ENCODE peak calls at places on chromosome 19, in four cellular contexts. D, H, N and Q are unnamed samples.

GRCh38 chr19:40695881-40696280 is 5.4 kb upstream of the NUMBL start:
- DNase-seq in D (no peak), H (no peak), N (no peak), Q (no peak)

GRCh38 chr19:35509018-35509652 is 4.3 kb downstream of the DMKN start:
- DNase-seq in D (peak; percentile 56), H (peak; percentile 84), N (no peak), Q (no peak)

GRCh38 chr19:10193666-10194499 is 870 bp downstream of the DNMT1 start:
- DNase-seq in D (peak; percentile 32), H (no peak), N (no peak), Q (peak; percentile 35)

GRCh38 chr19:15223649-15224371 is 8.4 kb downstream of the EPHX3 start:
- DNase-seq in D (no peak), H (no peak), N (no peak), Q (peak; percentile 32)

GRCh38 chr19:52941941-52942370 is 18.7 kb upstream of the ZNF888 start:
- DNase-seq in D (peak; percentile 31), H (peak; percentile 38), N (peak; percentile 71), Q (peak; percentile 22)

GRCh38 chr19:571127-571974 is 1.0 kb upstream of the BSG start:
- DNase-seq in D (peak; percentile 67), H (peak; percentile 77), N (no peak), Q (peak; percentile 37)

GRCh38 chr19:2602391-2603181 is 99.9 kb downstream of the GNG7 start:
- DNase-seq in D (no peak), H (no peak), N (peak; percentile 98), Q (peak; percentile 69)

GRCh38 chr19:38718747-38719543 is 25.3 kb downstream of the CAPN12 start:
- DNase-seq in D (no peak), H (no peak), N (peak; percentile 96), Q (peak; percentile 70)

GRCh38 chr19:46976845-46977320 is 42.8 kb upstream of the NPAS1 start:
- DNase-seq in D (no peak), H (peak; percentile 47), N (peak; percentile 89), Q (peak; percentile 83)

GRCh38 chr19:50647879-50648615 is 1.2 kb upstream of the C19orf81 start:
- DNase-seq in D (no peak), H (no peak), N (no peak), Q (no peak)

GRCh38 chr19:17557461-17557860 is 2.0 kb downstream of the COLGALT1 start:
- DNase-seq in D (no peak), H (no peak), N (no peak), Q (no peak)

GRCh38 chr19:32336259-32337111 is 8.9 kb upstream of the ZNF507 start:
- DNase-seq in D (no peak), H (peak; percentile 23), N (no peak), Q (peak; percentile 88)
- TF ChIP-seq CTCF in D (peak; percentile 34), H (no peak), N (no peak), Q (peak; percentile 28)

DNA sequence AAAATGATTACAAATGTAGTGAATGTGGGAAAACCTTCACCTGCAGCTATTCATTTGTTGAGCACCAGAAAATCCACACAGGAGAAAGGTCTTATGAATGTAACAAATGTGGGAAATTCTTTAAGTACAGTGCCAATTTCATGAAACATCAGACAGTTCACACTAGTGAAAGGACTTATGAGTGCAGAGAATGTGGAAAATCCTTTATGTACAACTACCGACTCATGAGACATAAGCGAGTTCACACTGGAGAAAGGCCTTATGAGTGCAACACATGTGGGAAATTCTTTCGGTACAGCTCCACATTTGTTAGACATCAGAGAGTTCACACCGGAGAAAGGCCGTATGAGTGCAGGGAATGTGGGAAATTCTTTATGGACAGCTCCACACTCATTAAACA is 9.2 kb downstream of the ZNF548 start:
- DNase-seq in D (no peak), H (no peak), N (no peak), Q (no peak)
- H3K9me3 ChIP-seq in D (peaks cover 7% of the 10 kb centered on the region), H (peaks cover 15% of the 10 kb centered on the region), N (peaks cover 98% of the 10 kb centered on the region), Q (no peaks in the 10 kb centered on the region)

GRCh38 chr19:6958786-6959185 is 62.4 kb downstream of the MBD3L2B start:
- DNase-seq in D (no peak), H (no peak), N (no peak), Q (no peak)

GRCh38 chr19:6963259-6963852 is 57.9 kb downstream of the MBD3L2B start:
- DNase-seq in D (no peak), H (no peak), N (no peak), Q (no peak)

GRCh38 chr19:6967962-6968361 is 53.3 kb downstream of the MBD3L2B start:
- DNase-seq in D (no peak), H (no peak), N (no peak), Q (no peak)

GRCh38 chr19:6969490-6969889 is 51.7 kb downstream of the MBD3L2B start:
- DNase-seq in D (no peak), H (no peak), N (no peak), Q (no peak)

DNA sequence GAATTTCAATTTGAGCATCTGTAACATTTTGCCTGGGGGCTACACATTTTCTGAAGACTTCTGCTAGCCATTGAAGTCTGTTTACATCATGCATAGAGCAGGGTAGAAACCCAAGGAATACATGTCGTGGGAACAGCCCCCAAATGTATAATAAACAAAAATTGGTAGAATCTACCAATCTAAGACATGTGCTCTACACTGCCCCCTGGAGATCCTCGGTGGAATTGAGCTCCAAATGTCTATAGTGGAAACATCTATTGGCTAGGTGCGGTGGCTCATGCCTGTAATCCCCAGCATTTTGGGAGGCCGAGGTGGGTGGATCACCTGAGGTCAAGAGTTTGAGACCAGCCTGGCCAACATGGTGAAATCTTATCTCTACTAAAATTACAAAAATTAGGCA is 57.3 kb downstream of the MBD3L2B start:
- DNase-seq in D (peak; percentile 25), H (no peak), N (no peak), Q (no peak)
- TF ChIP-seq CTCF in D (peak; percentile 8), H (peak; percentile 20), N (no peak), Q (peak; percentile 14)

GRCh38 chr19:42033413-42033812 is 36.6 kb downstream of the GRIK5 start:
- DNase-seq in D (no peak), H (no peak), N (no peak), Q (no peak)

GRCh38 chr19:42042455-42043170 is 27.4 kb downstream of the GRIK5 start:
- DNase-seq in D (no peak), H (no peak), N (no peak), Q (no peak)

GRCh38 chr19:42037649-42038048 is 32.4 kb downstream of the GRIK5 start:
- DNase-seq in D (no peak), H (no peak), N (no peak), Q (no peak)

GRCh38 chr19:42040031-42040430 is 30.0 kb downstream of the GRIK5 start:
- DNase-seq in D (no peak), H (no peak), N (no peak), Q (no peak)

GRCh38 chr19:42038675-42039074 is 31.3 kb downstream of the GRIK5 start:
- DNase-seq in D (no peak), H (no peak), N (no peak), Q (no peak)
- H3K9me3 ChIP-seq in D (no peaks in the 10 kb centered on the region), H (no peaks in the 10 kb centered on the region), N (no peaks in the 10 kb centered on the region), Q (no peaks in the 10 kb centered on the region)

GRCh38 chr19:13005861-13006370 is 10.6 kb downstream of the NFIX start:
- DNase-seq in D (no peak), H (no peak), N (no peak), Q (no peak)

GRCh38 chr19:13006431-13007281 is 11.4 kb downstream of the NFIX start:
- DNase-seq in D (no peak), H (no peak), N (peak; percentile 87), Q (no peak)

GRCh38 chr19:13008926-13009787 is 13.9 kb downstream of the NFIX start:
- DNase-seq in D (no peak), H (no peak), N (no peak), Q (no peak)

GRCh38 chr19:13005253-13005652 is 10.0 kb downstream of the NFIX start:
- DNase-seq in D (no peak), H (no peak), N (no peak), Q (no peak)

DNA sequence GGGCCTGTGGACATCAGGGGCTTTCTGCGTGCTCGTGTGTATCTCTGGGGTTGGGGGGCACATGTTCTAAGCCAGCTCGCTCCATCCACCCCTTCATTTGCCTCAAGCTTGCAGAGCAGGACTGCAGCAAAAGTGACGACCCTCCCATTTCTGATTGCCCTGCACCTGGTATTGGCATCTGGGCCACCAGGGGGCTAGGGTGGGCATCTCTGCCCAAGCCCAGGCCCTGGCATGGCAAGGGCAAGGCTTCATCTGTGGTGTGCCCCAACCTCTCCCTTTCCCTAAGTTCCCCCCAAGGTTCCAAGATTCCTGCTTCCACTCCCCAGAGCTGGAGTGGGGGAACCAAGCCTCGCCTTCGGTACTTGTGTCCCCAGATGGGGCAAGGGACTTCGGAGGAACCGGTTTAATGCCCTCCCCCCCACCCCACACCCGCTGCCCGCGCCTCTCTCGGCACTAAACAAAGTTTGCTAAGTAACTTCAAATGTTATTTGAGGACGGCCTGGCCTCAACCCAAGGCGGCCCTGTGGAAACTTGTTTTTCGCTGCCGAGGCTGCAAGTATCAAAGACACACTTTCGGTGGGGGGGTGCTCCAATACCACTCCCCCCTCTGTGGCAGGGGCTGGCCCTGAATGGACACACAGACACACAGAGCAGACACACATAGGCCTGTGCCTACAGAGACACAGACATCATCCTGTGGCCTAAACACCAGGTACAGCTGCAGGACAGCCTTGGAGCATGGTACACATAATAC is 12.2 kb downstream of the NFIX start:
- DNase-seq in D (no peak), H (no peak), N (peak; percentile 93), Q (no peak)
- TF ChIP-seq CTCF in D (no peak), H (no peak), N (no peak), Q (no peak)

GRCh38 chr19:43841990-43842389 is 14.9 kb downstream of the ZNF283 start:
- DNase-seq in D (no peak), H (no peak), N (no peak), Q (no peak)

GRCh38 chr19:43848821-43849220 is 21.7 kb downstream of the ZNF283 start:
- DNase-seq in D (no peak), H (no peak), N (no peak), Q (no peak)

GRCh38 chr19:43847884-43848283 is 20.8 kb downstream of the ZNF283 start:
- DNase-seq in D (no peak), H (no peak), N (no peak), Q (no peak)

DNA sequence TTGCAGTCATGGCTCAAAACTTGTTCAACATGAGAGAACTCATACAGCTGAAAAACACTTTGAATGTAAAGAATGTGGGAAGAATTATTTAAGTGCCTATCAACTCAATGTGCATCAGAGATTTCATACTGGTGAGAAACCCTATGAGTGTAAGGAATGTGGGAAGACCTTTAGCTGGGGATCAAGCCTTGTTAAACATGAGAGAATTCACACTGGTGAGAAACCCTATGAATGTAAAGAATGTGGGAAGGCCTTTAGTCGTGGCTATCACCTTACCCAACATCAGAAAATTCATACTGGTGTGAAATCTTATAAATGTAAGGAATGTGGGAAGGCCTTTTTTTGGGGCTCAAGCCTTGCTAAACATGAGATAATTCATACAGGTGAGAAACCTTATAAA is 20.1 kb downstream of the ZNF283 start:
- DNase-seq in D (no peak), H (no peak), N (no peak), Q (no peak)
- H3K9me3 ChIP-seq in D (peaks cover 25% of the 10 kb centered on the region), H (peaks cover 78% of the 10 kb centered on the region), N (peaks cover 100% of the 10 kb centered on the region), Q (peaks cover 5% of the 10 kb centered on the region)